ENCODE peak calls at places on chromosome 18, in nine cellular contexts. G is ureter, Y is non-pigmented ciliary epithelial cell, J is activated T-cell treated with anti-CD3 and anti-CD28 coated beads for 1 hour, W is A549, Q is left ventricle myocardium inferior, H is mesothelial cell of epicardium, D is NCI-H69, E is nephron progenitor cell. M is an unnamed sample.

GRCh38 chr18:10038268-10038667 is 124.5 kb downstream of the VAPA start:
- DNase-seq in G (no peak), J (no peak), D (peak; percentile 43), Y (no peak), E (no peak), Q (no peak), H (no peak), W (no peak), M (no peak)

GRCh38 chr18:51077217-51077616 is 47.2 kb downstream of the SMAD4 start:
- DNase-seq in Y (peak; percentile 64), J (no peak), G (no peak), E (no peak), Q (no peak), W (no peak), H (no peak), D (no peak), M (no peak)

GRCh38 chr18:26708814-26709717 is 156.4 kb downstream of the AQP4 start:
- DNase-seq in G (no peak), J (no peak), E (no peak), Y (no peak), Q (no peak), H (no peak), W (no peak), D (no peak), M (no peak)

GRCh38 chr18:31402026-31402373 is 25.4 kb downstream of the DSG4 start:
- DNase-seq in Y (no peak), H (no peak), G (no peak), Q (no peak), D (no peak), W (peak; percentile 16), E (no peak), J (no peak), M (no peak)

GRCh38 chr18:76005632-76006031 is 489.4 kb downstream of the ZNF516 start:
- DNase-seq in J (no peak), W (no peak), Y (no peak), G (no peak), H (no peak), D (peak; percentile 80), E (no peak), Q (no peak), M (no peak)

GRCh38 chr18:21083017-21083416 is 28.6 kb downstream of the ROCK1 start:
- DNase-seq in Y (no peak), W (no peak), D (no peak), Q (no peak), J (no peak), H (no peak), G (no peak), E (no peak), M (no peak)

GRCh38 chr18:3451989-3452749 is 2.2 kb downstream of the TGIF1 start:
- DNase-seq in D (peak; percentile 68), Q (peak; percentile 44), G (peak; percentile 73), J (peak; percentile 18), Y (no peak), W (peak; percentile 71), E (peak; percentile 53), H (peak; percentile 55), M (no peak)

GRCh38 chr18:55101458-55101824 is 142.2 kb upstream of the CCDC68 start:
- DNase-seq in Q (no peak), W (no peak), D (no peak), G (no peak), H (no peak), Y (no peak), E (no peak), J (no peak), M (no peak)

GRCh38 chr18:23629444-23629946 is 33.2 kb downstream of the ANKRD29 start:
- DNase-seq in W (peak; percentile 95), D (peak; percentile 93), E (no peak), J (no peak), H (no peak), Q (no peak), Y (no peak), G (no peak), M (no peak)

GRCh38 chr18:49524349-49524748 is 37.3 kb upstream of the C18orf32 start:
- DNase-seq in H (no peak), J (no peak), W (no peak), Y (no peak), G (peak; percentile 6), D (no peak), Q (no peak), E (no peak), M (no peak)

GRCh38 chr18:79516441-79516931 is 120.8 kb downstream of the NFATC1 start:
- DNase-seq in Q (no peak), E (no peak), W (no peak), Y (no peak), D (no peak), G (peak; percentile 34), H (no peak), J (no peak), M (no peak)

GRCh38 chr18:29161429-29161828 is 984.5 kb upstream of the CDH2 start:
- DNase-seq in W (no peak), D (peak; percentile 37), H (no peak), Q (no peak), Y (no peak), G (no peak), E (no peak), J (no peak), M (no peak)

GRCh38 chr18:67608909-67609308 is 92.4 kb upstream of the DSEL start:
- DNase-seq in Y (no peak), D (no peak), G (no peak), W (no peak), E (no peak), J (no peak), H (no peak), Q (no peak), M (no peak)

GRCh38 chr18:46474487-46475366 is 182.3 kb downstream of the LOXHD1 start:
- DNase-seq in J (no peak), H (no peak), G (no peak), E (no peak), D (peak; percentile 83), W (no peak), Y (no peak), Q (no peak), M (no peak)

GRCh38 chr18:54739476-54739875 is 88.8 kb upstream of the RAB27B start:
- DNase-seq in J (no peak), H (no peak), W (no peak), Q (no peak), D (no peak), G (no peak), Y (no peak), E (no peak), M (no peak)